ENCODE peak calls at places on chromosomes 1 and 21, in four cellular contexts. N is esophagus squamous epithelium, V is HL-60, F is BJ. K is an unnamed sample.

GRCh38 chr1:109383850-109384249 is 13.9 kb downstream of the SORT1 start:
- DNase-seq in N (no peak), V (no peak), F (no peak), K (no peak)

GRCh38 chr21:28669331-28669730 is 323.3 kb downstream of the LTN1 start:
- DNase-seq in N (no peak), V (no peak), F (no peak), K (no peak)

GRCh38 chr21:44083631-44084291 is 23.4 kb upstream of the PWP2 start:
- DNase-seq in N (no peak), V (no peak), F (no peak), K (no peak)

GRCh38 chr1:229275005-229275404 is 4.1 kb downstream of the RAB4A start:
- DNase-seq in N (no peak), V (no peak), F (no peak), K (no peak)

GRCh38 chr1:47031059-47031458 is 7.6 kb downstream of the CYP4X1 start:
- DNase-seq in N (no peak), V (no peak), F (no peak), K (peak; percentile 12)

GRCh38 chr1:5878938-5879337 is 113.3 kb downstream of the NPHP4 start:
- DNase-seq in N (no peak), V (no peak), F (no peak), K (no peak)

GRCh38 chr1:18653922-18654321 is 23.3 kb downstream of the PAX7 start:
- DNase-seq in N (no peak), V (no peak), F (no peak), K (no peak)

GRCh38 chr1:25889470-25889869 is 14.0 kb upstream of the PAQR7 start:
- DNase-seq in N (no peak), V (no peak), F (no peak), K (no peak)

GRCh38 chr1:23444104-23444533 is 19.6 kb upstream of the TCEA3 start:
- DNase-seq in N (no peak), V (no peak), F (peak; percentile 62), K (peak; percentile 85)

GRCh38 chr1:228392111-228392936 is 14.3 kb downstream of the TRIM11 start:
- DNase-seq in N (no peak), V (no peak), F (no peak), K (no peak)

GRCh38 chr21:35953570-35953969 is 106.8 kb downstream of the SETD4 start:
- DNase-seq in N (no peak), V (no peak), F (no peak), K (no peak)

GRCh38 chr1:9078035-9078948 is 8.9 kb upstream of the SLC2A5 start:
- DNase-seq in N (no peak), V (peak; percentile 41), F (peak; percentile 45), K (no peak)

GRCh38 chr1:52674497-52675384 is 23.4 kb downstream of the COA7 start:
- DNase-seq in N (no peak), V (no peak), F (no peak), K (no peak)

GRCh38 chr1:28950449-28950848 is 36.1 kb downstream of the EPB41 start:
- DNase-seq in N (no peak), V (no peak), F (no peak), K (no peak)

GRCh38 chr21:25709684-25710265 is 24.9 kb downstream of the ATP5PF start:
- DNase-seq in N (no peak), V (no peak), F (no peak), K (no peak)

GRCh38 chr1:26287033-26287711 is 7.3 kb downstream of the SH3BGRL3 start:
- DNase-seq in N (no peak), V (no peak), F (no peak), K (no peak)

GRCh38 chr1:53147171-53147570 is 4.7 kb upstream of the SLC1A7 start:
- DNase-seq in N (no peak), V (no peak), F (no peak), K (no peak)

GRCh38 chr1:5830771-5831599 is 161.2 kb downstream of the NPHP4 start:
- DNase-seq in N (no peak), V (no peak), F (no peak), K (no peak)

GRCh38 chr1:31761883-31762282 is 2.3 kb downstream of the ADGRB2 start:
- DNase-seq in N (no peak), V (no peak), F (peak; percentile 58), K (no peak)

GRCh38 chr1:14118691-14119485 is 418.9 kb downstream of the PRDM2 start:
- DNase-seq in N (no peak), V (no peak), F (no peak), K (no peak)

GRCh38 chr1:40634901-40635655 is 30.4 kb downstream of the RIMS3 start:
- DNase-seq in N (no peak), V (no peak), F (no peak), K (no peak)

GRCh38 chr21:46425061-46425460 is 33.6 kb upstream of the DIP2A start:
- DNase-seq in N (no peak), V (no peak), F (no peak), K (no peak)

GRCh38 chr1:109876617-109877319 is 33.9 kb upstream of the CSF1 start:
- DNase-seq in N (no peak), V (no peak), F (no peak), K (no peak)

GRCh38 chr1:9413877-9414213 is 121.2 kb downstream of the SPSB1 start:
- DNase-seq in N (no peak), V (no peak), F (peak; percentile 46), K (no peak)

GRCh38 chr21:37196847-37197246 is 70.3 kb downstream of the VPS26C start:
- DNase-seq in N (no peak), V (no peak), F (no peak), K (no peak)

GRCh38 chr1:15948600-15949452 is 27.1 kb downstream of the ZBTB17 start:
- DNase-seq in N (no peak), V (no peak), F (peak; percentile 85), K (peak; percentile 77)

GRCh38 chr1:160826546-160826945 is 30.6 kb downstream of the LY9 start:
- DNase-seq in N (no peak), V (no peak), F (no peak), K (no peak)

GRCh38 chr1:40798366-40799310 is 15.1 kb downstream of the KCNQ4 start:
- DNase-seq in N (no peak), V (no peak), F (no peak), K (no peak)

GRCh38 chr1:3454811-3455618 is 550 bp downstream of the ARHGEF16 start:
- DNase-seq in N (no peak), V (peak; percentile 25), F (no peak), K (no peak)

GRCh38 chr1:200872446-200873115 is at the start of gene GPR25:
- DNase-seq in N (no peak), V (no peak), F (no peak), K (no peak)

GRCh38 chr1:67710417-67710816 is 25.4 kb downstream of the GADD45A start:
- DNase-seq in N (no peak), V (no peak), F (no peak), K (peak; percentile 46)

GRCh38 chr1:33161061-33161681 is 20.7 kb downstream of the TRIM62 start:
- DNase-seq in N (no peak), V (no peak), F (no peak), K (no peak)

DNA sequence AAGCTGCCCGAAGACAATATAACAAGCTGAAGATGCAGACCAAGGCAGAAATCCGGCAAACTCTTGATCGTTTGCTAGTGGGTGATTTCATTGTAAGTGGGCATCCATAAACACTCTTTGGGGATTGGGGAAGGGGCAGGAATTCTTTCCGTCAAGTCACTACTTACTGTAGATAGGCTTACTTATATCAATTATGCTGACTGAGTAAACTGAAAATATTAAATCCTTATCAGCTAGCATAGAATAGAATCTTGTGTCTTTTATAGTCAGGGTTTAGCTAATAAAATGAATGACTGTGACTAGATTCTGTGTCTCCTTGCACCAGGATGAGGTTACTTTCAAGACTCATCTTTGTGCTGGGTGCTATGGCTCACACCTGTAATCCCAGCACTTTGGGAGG is 41.2 kb downstream of the VPS13D start:
- DNase-seq in N (no peak), V (no peak), F (no peak), K (no peak)
- H3K4me3 ChIP-seq in N (no peak overlapping the region), V (no peak overlapping the region), F (no peak overlapping the region), K (no peak overlapping the region)

DNA sequence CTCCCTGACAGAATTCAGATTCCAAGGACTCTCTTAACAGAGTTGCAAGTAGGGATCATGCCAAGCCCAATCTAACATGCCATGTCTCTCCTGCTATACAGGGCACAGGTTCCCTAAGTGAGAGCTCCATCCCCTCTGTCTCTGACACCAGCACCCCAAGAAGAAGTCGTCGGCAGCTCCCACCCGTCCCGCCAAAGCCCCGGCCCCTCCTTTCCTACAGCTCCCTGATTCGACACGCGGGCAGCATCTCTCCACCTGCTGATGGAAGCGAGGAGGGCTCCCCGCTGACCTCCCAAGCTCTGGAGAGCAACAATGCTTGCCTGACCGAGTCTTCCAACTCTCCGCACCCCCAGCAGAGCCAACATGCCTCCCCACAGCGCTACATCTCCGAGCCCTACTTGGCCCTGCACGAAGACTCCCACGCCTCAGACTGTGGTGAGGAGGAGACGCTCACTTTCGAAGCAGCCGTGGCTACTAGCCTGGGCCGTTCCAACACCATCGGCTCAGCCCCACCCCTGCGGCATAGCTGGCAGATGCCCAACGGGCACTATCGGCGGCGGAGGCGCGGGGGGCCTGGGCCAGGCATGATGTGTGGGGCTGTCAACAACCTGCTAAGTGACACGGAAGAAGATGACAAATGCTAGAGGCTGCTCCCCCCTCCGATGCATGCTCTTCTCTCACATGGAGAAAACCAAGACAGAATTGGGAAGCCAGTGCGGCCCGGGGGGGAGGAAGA is 263.2 kb downstream of the ZNF648 start:
- DNase-seq in N (no peak), V (no peak), F (no peak), K (no peak)
- H3K4me3 ChIP-seq in N (no peak overlapping the region), V (no peak overlapping the region), F (no peak overlapping the region), K (no peak overlapping the region)

GRCh38 chr1:95195046-95195445 is 39.0 kb upstream of the RWDD3 start:
- DNase-seq in N (no peak), V (no peak), F (no peak), K (no peak)
- H3K4me3 ChIP-seq in N (no peak overlapping the region), V (no peak overlapping the region), F (no peak overlapping the region), K (no peak overlapping the region)

DNA sequence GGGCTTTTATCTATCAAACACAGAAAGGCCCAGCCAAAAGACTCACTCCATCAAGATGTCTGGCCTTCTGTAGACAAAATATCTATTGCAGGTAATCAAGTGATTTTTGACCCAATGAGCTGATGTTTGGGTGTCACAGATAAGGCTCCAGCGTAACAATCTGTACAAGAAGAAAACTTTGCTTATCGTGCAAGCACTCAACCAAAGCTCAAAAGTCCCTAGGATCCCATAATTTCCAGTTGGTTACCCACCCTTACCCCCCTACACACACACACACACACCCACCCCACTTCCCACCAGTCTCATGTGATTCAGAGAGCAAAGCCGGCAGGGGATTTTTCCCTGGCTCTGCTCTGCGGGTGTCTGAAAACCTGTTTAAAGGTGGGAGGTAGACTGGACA is 5.8 kb downstream of the ITPKB start:
- DNase-seq in N (no peak), V (no peak), F (no peak), K (no peak)
- H3K4me3 ChIP-seq in N (no peak overlapping the region), V (no peak overlapping the region), F (no peak overlapping the region), K (no peak overlapping the region)

GRCh38 chr1:246572795-246573194 is 6.5 kb downstream of the CNST start:
- DNase-seq in N (no peak), V (no peak), F (no peak), K (no peak)
- H3K4me3 ChIP-seq in N (no peak overlapping the region), V (no peak overlapping the region), F (no peak overlapping the region), K (no peak overlapping the region)

GRCh38 chr21:38376693-38377092 is 119.9 kb downstream of the KCNJ15 start:
- DNase-seq in N (no peak), V (no peak), F (no peak), K (no peak)
- H3K4me3 ChIP-seq in N (no peak overlapping the region), V (no peak overlapping the region), F (no peak overlapping the region), K (no peak overlapping the region)

K was measured in skeletal muscle cell.